ENCODE peak calls at places on chromosomes 7 and 10, in five cellular contexts. One of them, this sample, is unnamed.

GRCh38 chr7:155257482-155258232 is 40.0 kb upstream of the INSIG1 start:
- DNase-seq in stimulated activated naive CD8-positive, alpha-beta T cell treated with anti-CD3 and anti-CD28 coated beads, Interleukin-15, amount 100 ng/mL, for 72 hours: no peak
- DNase-seq in EL: no peak
- DNase-seq in AG04450: no peak
- DNase-seq in neural progenitor cell: no peak
- DNase-seq in this sample: no peak

GRCh38 chr7:27101906-27102577 is 441 bp downstream of the HOXA2 start:
- DNase-seq in EL: no peak
- DNase-seq in neural progenitor cell: peak; percentile 59
- DNase-seq in stimulated activated naive CD8-positive, alpha-beta T cell treated with anti-CD3 and anti-CD28 coated beads, Interleukin-15, amount 100 ng/mL, for 72 hours: no peak
- DNase-seq in AG04450: no peak
- DNase-seq in this sample: no peak

GRCh38 chr10:16519908-16520861 is 1.5 kb downstream of the C1QL3 start:
- DNase-seq in EL: no peak
- DNase-seq in neural progenitor cell: peak; percentile 35
- DNase-seq in AG04450: no peak
- DNase-seq in stimulated activated naive CD8-positive, alpha-beta T cell treated with anti-CD3 and anti-CD28 coated beads, Interleukin-15, amount 100 ng/mL, for 72 hours: peak; percentile 26
- DNase-seq in this sample: peak; percentile 28

GRCh38 chr7:40584667-40585433 is 450.0 kb downstream of the SUGCT start:
- DNase-seq in neural progenitor cell: no peak
- DNase-seq in stimulated activated naive CD8-positive, alpha-beta T cell treated with anti-CD3 and anti-CD28 coated beads, Interleukin-15, amount 100 ng/mL, for 72 hours: no peak
- DNase-seq in AG04450: no peak
- DNase-seq in EL: peak; percentile 57
- DNase-seq in this sample: no peak

GRCh38 chr10:115355162-115355760 is 262.1 kb downstream of the ATRNL1 start:
- DNase-seq in stimulated activated naive CD8-positive, alpha-beta T cell treated with anti-CD3 and anti-CD28 coated beads, Interleukin-15, amount 100 ng/mL, for 72 hours: peak; percentile 16
- DNase-seq in neural progenitor cell: peak; percentile 85
- DNase-seq in AG04450: peak; percentile 30
- DNase-seq in EL: peak; percentile 57
- DNase-seq in this sample: no peak

GRCh38 chr10:4807803-4808507 is 18.1 kb upstream of the AKR1E2 start:
- DNase-seq in stimulated activated naive CD8-positive, alpha-beta T cell treated with anti-CD3 and anti-CD28 coated beads, Interleukin-15, amount 100 ng/mL, for 72 hours: no peak
- DNase-seq in EL: peak; percentile 93
- DNase-seq in AG04450: peak; percentile 55
- DNase-seq in neural progenitor cell: no peak
- DNase-seq in this sample: no peak

GRCh38 chr7:57404343-57404966 is 45.5 kb upstream of the ZNF716 start:
- DNase-seq in AG04450: no peak
- DNase-seq in EL: no peak
- DNase-seq in neural progenitor cell: no peak
- DNase-seq in stimulated activated naive CD8-positive, alpha-beta T cell treated with anti-CD3 and anti-CD28 coated beads, Interleukin-15, amount 100 ng/mL, for 72 hours: no peak
- DNase-seq in this sample: no peak

GRCh38 chr10:103855852-103856496 is 598 bp upstream of the SH3PXD2A start:
- DNase-seq in neural progenitor cell: peak; percentile 49
- DNase-seq in stimulated activated naive CD8-positive, alpha-beta T cell treated with anti-CD3 and anti-CD28 coated beads, Interleukin-15, amount 100 ng/mL, for 72 hours: no peak
- DNase-seq in AG04450: no peak
- DNase-seq in EL: no peak
- DNase-seq in this sample: no peak

GRCh38 chr7:139853576-139854511 is 24.8 kb downstream of the TBXAS1 start:
- DNase-seq in EL: peak; percentile 25
- DNase-seq in stimulated activated naive CD8-positive, alpha-beta T cell treated with anti-CD3 and anti-CD28 coated beads, Interleukin-15, amount 100 ng/mL, for 72 hours: no peak
- DNase-seq in AG04450: peak; percentile 76
- DNase-seq in neural progenitor cell: no peak
- DNase-seq in this sample: no peak

GRCh38 chr10:31725436-31725835 is 203.2 kb downstream of the ARHGAP12 start:
- DNase-seq in EL: no peak
- DNase-seq in AG04450: no peak
- DNase-seq in stimulated activated naive CD8-positive, alpha-beta T cell treated with anti-CD3 and anti-CD28 coated beads, Interleukin-15, amount 100 ng/mL, for 72 hours: no peak
- DNase-seq in neural progenitor cell: no peak
- DNase-seq in this sample: no peak

GRCh38 chr10:43861966-43862751 is 213.5 kb upstream of the ZNF32 start:
- DNase-seq in EL: peak; percentile 98
- DNase-seq in AG04450: peak; percentile 84
- DNase-seq in neural progenitor cell: no peak
- DNase-seq in stimulated activated naive CD8-positive, alpha-beta T cell treated with anti-CD3 and anti-CD28 coated beads, Interleukin-15, amount 100 ng/mL, for 72 hours: no peak
- DNase-seq in this sample: no peak

GRCh38 chr7:128841961-128842673 is 11.9 kb downstream of the FLNC start:
- DNase-seq in stimulated activated naive CD8-positive, alpha-beta T cell treated with anti-CD3 and anti-CD28 coated beads, Interleukin-15, amount 100 ng/mL, for 72 hours: peak; percentile 61
- DNase-seq in AG04450: no peak
- DNase-seq in EL: peak; percentile 45
- DNase-seq in neural progenitor cell: peak; percentile 77
- DNase-seq in this sample: peak; percentile 75

GRCh38 chr7:141563956-141564623 is 12.9 kb downstream of the AGK start:
- DNase-seq in EL: no peak
- DNase-seq in stimulated activated naive CD8-positive, alpha-beta T cell treated with anti-CD3 and anti-CD28 coated beads, Interleukin-15, amount 100 ng/mL, for 72 hours: peak; percentile 43
- DNase-seq in neural progenitor cell: peak; percentile 14
- DNase-seq in AG04450: no peak
- DNase-seq in this sample: no peak

GRCh38 chr10:62083413-62083794 is 181.9 kb downstream of the ARID5B start:
- DNase-seq in EL: no peak
- DNase-seq in AG04450: no peak
- DNase-seq in neural progenitor cell: no peak
- DNase-seq in stimulated activated naive CD8-positive, alpha-beta T cell treated with anti-CD3 and anti-CD28 coated beads, Interleukin-15, amount 100 ng/mL, for 72 hours: no peak
- DNase-seq in this sample: no peak

GRCh38 chr10:23171232-23171876 is 20.8 kb upstream of the PTF1A start:
- DNase-seq in EL: peak; percentile 13
- DNase-seq in neural progenitor cell: peak; percentile 85
- DNase-seq in stimulated activated naive CD8-positive, alpha-beta T cell treated with anti-CD3 and anti-CD28 coated beads, Interleukin-15, amount 100 ng/mL, for 72 hours: no peak
- DNase-seq in AG04450: no peak
- DNase-seq in this sample: no peak

GRCh38 chr10:4775808-4776207 is 50.2 kb upstream of the AKR1E2 start:
- DNase-seq in AG04450: no peak
- DNase-seq in EL: peak; percentile 80
- DNase-seq in neural progenitor cell: no peak
- DNase-seq in stimulated activated naive CD8-positive, alpha-beta T cell treated with anti-CD3 and anti-CD28 coated beads, Interleukin-15, amount 100 ng/mL, for 72 hours: no peak
- DNase-seq in this sample: no peak

GRCh38 chr10:125142946-125143345 is 17.4 kb downstream of the CTBP2 start:
- DNase-seq in EL: no peak
- DNase-seq in stimulated activated naive CD8-positive, alpha-beta T cell treated with anti-CD3 and anti-CD28 coated beads, Interleukin-15, amount 100 ng/mL, for 72 hours: no peak
- DNase-seq in AG04450: no peak
- DNase-seq in neural progenitor cell: no peak
- DNase-seq in this sample: no peak

GRCh38 chr10:30063098-30063497 is 3.7 kb upstream of the JCAD start:
- DNase-seq in EL: peak; percentile 42
- DNase-seq in AG04450: peak; percentile 24
- DNase-seq in neural progenitor cell: no peak
- DNase-seq in stimulated activated naive CD8-positive, alpha-beta T cell treated with anti-CD3 and anti-CD28 coated beads, Interleukin-15, amount 100 ng/mL, for 72 hours: no peak
- DNase-seq in this sample: no peak

GRCh38 chr10:3538291-3538849 is 246.6 kb downstream of the KLF6 start:
- DNase-seq in EL: peak; percentile 37
- DNase-seq in stimulated activated naive CD8-positive, alpha-beta T cell treated with anti-CD3 and anti-CD28 coated beads, Interleukin-15, amount 100 ng/mL, for 72 hours: no peak
- DNase-seq in AG04450: no peak
- DNase-seq in neural progenitor cell: no peak
- DNase-seq in this sample: no peak

GRCh38 chr7:48426966-48427555 is 255.8 kb downstream of the ABCA13 start:
- DNase-seq in AG04450: no peak
- DNase-seq in neural progenitor cell: no peak
- DNase-seq in stimulated activated naive CD8-positive, alpha-beta T cell treated with anti-CD3 and anti-CD28 coated beads, Interleukin-15, amount 100 ng/mL, for 72 hours: no peak
- DNase-seq in EL: peak; percentile 71
- DNase-seq in this sample: no peak

GRCh38 chr10:84706875-84707274 is 378.5 kb downstream of the CCSER2 start:
- DNase-seq in AG04450: no peak
- DNase-seq in stimulated activated naive CD8-positive, alpha-beta T cell treated with anti-CD3 and anti-CD28 coated beads, Interleukin-15, amount 100 ng/mL, for 72 hours: no peak
- DNase-seq in EL: peak; percentile 2
- DNase-seq in neural progenitor cell: no peak
- DNase-seq in this sample: no peak

GRCh38 chr10:3774018-3774813 is 10.8 kb downstream of the KLF6 start:
- DNase-seq in neural progenitor cell: no peak
- DNase-seq in AG04450: no peak
- DNase-seq in EL: no peak
- DNase-seq in stimulated activated naive CD8-positive, alpha-beta T cell treated with anti-CD3 and anti-CD28 coated beads, Interleukin-15, amount 100 ng/mL, for 72 hours: no peak
- DNase-seq in this sample: no peak

GRCh38 chr7:46852795-46853194 is 729.1 kb downstream of the TNS3 start:
- DNase-seq in EL: no peak
- DNase-seq in neural progenitor cell: no peak
- DNase-seq in stimulated activated naive CD8-positive, alpha-beta T cell treated with anti-CD3 and anti-CD28 coated beads, Interleukin-15, amount 100 ng/mL, for 72 hours: no peak
- DNase-seq in AG04450: no peak
- DNase-seq in this sample: no peak

GRCh38 chr10:101783736-101784118 is 481 bp upstream of the NPM3 start:
- DNase-seq in stimulated activated naive CD8-positive, alpha-beta T cell treated with anti-CD3 and anti-CD28 coated beads, Interleukin-15, amount 100 ng/mL, for 72 hours: no peak
- DNase-seq in neural progenitor cell: peak; percentile 74
- DNase-seq in EL: peak; percentile 38
- DNase-seq in AG04450: no peak
- DNase-seq in this sample: no peak

GRCh38 chr10:60293797-60294196 is 95.9 kb downstream of the ANK3 start:
- DNase-seq in AG04450: no peak
- DNase-seq in neural progenitor cell: no peak
- DNase-seq in stimulated activated naive CD8-positive, alpha-beta T cell treated with anti-CD3 and anti-CD28 coated beads, Interleukin-15, amount 100 ng/mL, for 72 hours: no peak
- DNase-seq in EL: no peak
- DNase-seq in this sample: no peak

GRCh38 chr7:35975851-35976454 is 175.1 kb downstream of the SEPTIN7 start:
- DNase-seq in stimulated activated naive CD8-positive, alpha-beta T cell treated with anti-CD3 and anti-CD28 coated beads, Interleukin-15, amount 100 ng/mL, for 72 hours: peak; percentile 46
- DNase-seq in AG04450: peak; percentile 56
- DNase-seq in neural progenitor cell: peak; percentile 80
- DNase-seq in EL: peak; percentile 70
- DNase-seq in this sample: no peak

GRCh38 chr7:82677493-82677892 is 233.9 kb upstream of the CACNA2D1 start:
- DNase-seq in neural progenitor cell: no peak
- DNase-seq in stimulated activated naive CD8-positive, alpha-beta T cell treated with anti-CD3 and anti-CD28 coated beads, Interleukin-15, amount 100 ng/mL, for 72 hours: peak; percentile 25
- DNase-seq in EL: peak; percentile 48
- DNase-seq in AG04450: no peak
- DNase-seq in this sample: peak; percentile 47

GRCh38 chr7:105388373-105389089 is at the start of gene SRPK2:
- DNase-seq in AG04450: no peak
- DNase-seq in neural progenitor cell: peak; percentile 91
- DNase-seq in EL: peak; percentile 72
- DNase-seq in stimulated activated naive CD8-positive, alpha-beta T cell treated with anti-CD3 and anti-CD28 coated beads, Interleukin-15, amount 100 ng/mL, for 72 hours: peak; percentile 71
- DNase-seq in this sample: peak; percentile 83

GRCh38 chr7:83486957-83487356 is 162.0 kb downstream of the SEMA3E start:
- DNase-seq in EL: no peak
- DNase-seq in stimulated activated naive CD8-positive, alpha-beta T cell treated with anti-CD3 and anti-CD28 coated beads, Interleukin-15, amount 100 ng/mL, for 72 hours: no peak
- DNase-seq in AG04450: no peak
- DNase-seq in neural progenitor cell: no peak
- DNase-seq in this sample: no peak

GRCh38 chr10:87740232-87740631 is 77.8 kb downstream of the ATAD1 start:
- DNase-seq in neural progenitor cell: no peak
- DNase-seq in stimulated activated naive CD8-positive, alpha-beta T cell treated with anti-CD3 and anti-CD28 coated beads, Interleukin-15, amount 100 ng/mL, for 72 hours: no peak
- DNase-seq in AG04450: no peak
- DNase-seq in EL: peak; percentile 73
- DNase-seq in this sample: no peak

GRCh38 chr10:84589526-84590205 is 261.3 kb downstream of the CCSER2 start:
- DNase-seq in AG04450: no peak
- DNase-seq in neural progenitor cell: no peak
- DNase-seq in stimulated activated naive CD8-positive, alpha-beta T cell treated with anti-CD3 and anti-CD28 coated beads, Interleukin-15, amount 100 ng/mL, for 72 hours: no peak
- DNase-seq in EL: no peak
- DNase-seq in this sample: no peak

GRCh38 chr10:132360766-132361447 is 28.9 kb downstream of the LRRC27 start:
- DNase-seq in neural progenitor cell: peak; percentile 63
- DNase-seq in EL: no peak
- DNase-seq in stimulated activated naive CD8-positive, alpha-beta T cell treated with anti-CD3 and anti-CD28 coated beads, Interleukin-15, amount 100 ng/mL, for 72 hours: peak; percentile 21
- DNase-seq in AG04450: no peak
- DNase-seq in this sample: no peak

GRCh38 chr7:38369816-38370493 is 96.5 kb upstream of the TARP start:
- DNase-seq in stimulated activated naive CD8-positive, alpha-beta T cell treated with anti-CD3 and anti-CD28 coated beads, Interleukin-15, amount 100 ng/mL, for 72 hours: peak; percentile 74
- DNase-seq in AG04450: peak; percentile 67
- DNase-seq in neural progenitor cell: peak; percentile 92
- DNase-seq in EL: peak; percentile 86
- DNase-seq in this sample: peak; percentile 82

GRCh38 chr10:5499493-5499800 is at the start of gene CALML5:
- DNase-seq in EL: no peak
- DNase-seq in AG04450: no peak
- DNase-seq in neural progenitor cell: no peak
- DNase-seq in stimulated activated naive CD8-positive, alpha-beta T cell treated with anti-CD3 and anti-CD28 coated beads, Interleukin-15, amount 100 ng/mL, for 72 hours: no peak
- DNase-seq in this sample: no peak

GRCh38 chr10:22643696-22644621 is 70.4 kb downstream of the PIP4K2A start:
- DNase-seq in neural progenitor cell: no peak
- DNase-seq in EL: no peak
- DNase-seq in AG04450: no peak
- DNase-seq in stimulated activated naive CD8-positive, alpha-beta T cell treated with anti-CD3 and anti-CD28 coated beads, Interleukin-15, amount 100 ng/mL, for 72 hours: no peak
- DNase-seq in this sample: no peak

GRCh38 chr7:137668404-137668803 is 178.4 kb downstream of the DGKI start:
- DNase-seq in EL: no peak
- DNase-seq in AG04450: no peak
- DNase-seq in neural progenitor cell: no peak
- DNase-seq in stimulated activated naive CD8-positive, alpha-beta T cell treated with anti-CD3 and anti-CD28 coated beads, Interleukin-15, amount 100 ng/mL, for 72 hours: no peak
- DNase-seq in this sample: no peak

GRCh38 chr7:12754179-12754578 is 66.7 kb downstream of the ARL4A start:
- DNase-seq in stimulated activated naive CD8-positive, alpha-beta T cell treated with anti-CD3 and anti-CD28 coated beads, Interleukin-15, amount 100 ng/mL, for 72 hours: no peak
- DNase-seq in AG04450: no peak
- DNase-seq in EL: peak; percentile 40
- DNase-seq in neural progenitor cell: no peak
- DNase-seq in this sample: no peak

GRCh38 chr10:74047304-74047703 is 49.4 kb downstream of the VCL start:
- DNase-seq in neural progenitor cell: no peak
- DNase-seq in EL: peak; percentile 88
- DNase-seq in stimulated activated naive CD8-positive, alpha-beta T cell treated with anti-CD3 and anti-CD28 coated beads, Interleukin-15, amount 100 ng/mL, for 72 hours: no peak
- DNase-seq in AG04450: peak; percentile 73
- DNase-seq in this sample: no peak

GRCh38 chr7:149430197-149430596 is 30.7 kb downstream of the ZNF777 start:
- DNase-seq in EL: no peak
- DNase-seq in stimulated activated naive CD8-positive, alpha-beta T cell treated with anti-CD3 and anti-CD28 coated beads, Interleukin-15, amount 100 ng/mL, for 72 hours: no peak
- DNase-seq in neural progenitor cell: no peak
- DNase-seq in AG04450: no peak
- DNase-seq in this sample: no peak

This sample was measured in activated naive CD8-positive, alpha-beta T cell treated with anti-CD3 and anti-CD28 coated beads, Interleukin-2, amount 10 ng/mL, durations not matched to agents 7 days and 5 days.